ENCODE peak calls at places on chromosomes 4 and X, in four cellular contexts. I, Q, F and P are unnamed samples.

GRCh38 chr4:57764840-57765239 is 654.7 kb upstream of the IGFBP7 start:
- DNase-seq in I (no peak), Q (no peak), F (no peak), P (no peak)

GRCh38 chrX:125778256-125778655 is 387.8 kb downstream of the DCAF12L2 start:
- DNase-seq in I (no peak), Q (no peak), F (no peak), P (no peak)

GRCh38 chr4:47570816-47571215 is 85.7 kb downstream of the ATP10D start:
- DNase-seq in I (no peak), Q (no peak), F (no peak), P (no peak)

GRCh38 chrX:147978931-147979330 is 2.2 kb upstream of the FMR1NB start:
- DNase-seq in I (no peak), Q (no peak), F (no peak), P (no peak)

GRCh38 chr4:158193171-158193749 is 17.0 kb upstream of the TMEM144 start:
- DNase-seq in I (peak), Q (peak), F (no peak), P (peak)

GRCh38 chrX:46959101-46959500 is 46.9 kb downstream of the JADE3 start:
- DNase-seq in I (no peak), Q (no peak), F (no peak), P (no peak)

GRCh38 chr4:79678472-79679202 is 270.6 kb upstream of the GK2 start:
- DNase-seq in I (no peak), Q (no peak), F (no peak), P (peak)

GRCh38 chrX:136176399-136176825 is 29.1 kb downstream of the FHL1 start:
- DNase-seq in I (no peak), Q (no peak), F (no peak), P (no peak)

GRCh38 chrX:47664737-47665136 is 5.8 kb upstream of the UXT start:
- DNase-seq in I (peak), Q (no peak), F (no peak), P (peak)

GRCh38 chrX:74431807-74432206 is 10.5 kb downstream of the SLC16A2 start:
- DNase-seq in I (no peak), Q (no peak), F (no peak), P (no peak)

GRCh38 chr4:165905405-165906027 is 32.5 kb downstream of the TLL1 start:
- DNase-seq in I (no peak), Q (no peak), F (no peak), P (no peak)

GRCh38 chr4:154626793-154627484 is 14.5 kb upstream of the FGG start:
- DNase-seq in I (peak), Q (peak), F (no peak), P (peak)

GRCh38 chr4:128868758-128869157 is 59.3 kb downstream of the JADE1 start:
- DNase-seq in I (no peak), Q (no peak), F (no peak), P (no peak)

GRCh38 chr4:68864438-68865177 is 48.8 kb downstream of the UGT2B10 start:
- DNase-seq in I (peak), Q (no peak), F (no peak), P (peak)

GRCh38 chr4:184287697-184288255 is 70.1 kb upstream of the ENPP6 start:
- DNase-seq in I (peak), Q (no peak), F (no peak), P (no peak)

GRCh38 chrX:150036181-150036580 is 97.9 kb upstream of the EOLA2 start:
- DNase-seq in I (peak), Q (peak), F (no peak), P (no peak)

GRCh38 chr4:89109841-89110540 is 1.3 kb upstream of the TIGD2 start:
- DNase-seq in I (no peak), Q (peak), F (no peak), P (no peak)

GRCh38 chr4:140363558-140363957 is 9.9 kb upstream of the SCOC start:
- DNase-seq in I (no peak), Q (peak), F (no peak), P (no peak)

GRCh38 chr4:34181311-34181808 is 2063.0 kb downstream of the ARAP2 start:
- DNase-seq in I (no peak), Q (no peak), F (no peak), P (no peak)

GRCh38 chr4:122150896-122151295 is 1.2 kb upstream of the BLTP1 start:
- DNase-seq in I (no peak), Q (no peak), F (no peak), P (no peak)

GRCh38 chr4:60757986-60758385 is 442.1 kb upstream of the ADGRL3 start:
- DNase-seq in I (no peak), Q (no peak), F (no peak), P (no peak)

GRCh38 chrX:30973784-30974427 is 84.9 kb upstream of the TAB3 start:
- DNase-seq in I (no peak), Q (no peak), F (no peak), P (peak)

GRCh38 chr4:41176357-41176756 is 38.0 kb downstream of the APBB2 start:
- DNase-seq in I (peak), Q (no peak), F (no peak), P (no peak)

GRCh38 chr4:111066887-111067286 is 444.0 kb upstream of the PITX2 start:
- DNase-seq in I (no peak), Q (no peak), F (no peak), P (no peak)

GRCh38 chr4:186227221-186227620 is at the start of gene KLKB1:
- DNase-seq in I (peak), Q (no peak), F (no peak), P (no peak)
- TF ChIP-seq CHD2 in I (no peak), Q (no peak), F (no peak), P (no peak)

GRCh38 chr4:2712261-2712842 is 43.8 kb downstream of the TNIP2 start:
- DNase-seq in I (no peak), Q (no peak), F (no peak), P (no peak)
- TF ChIP-seq MXI1 in I (no peak), Q (no peak), F (no peak), P (no peak)

DNA sequence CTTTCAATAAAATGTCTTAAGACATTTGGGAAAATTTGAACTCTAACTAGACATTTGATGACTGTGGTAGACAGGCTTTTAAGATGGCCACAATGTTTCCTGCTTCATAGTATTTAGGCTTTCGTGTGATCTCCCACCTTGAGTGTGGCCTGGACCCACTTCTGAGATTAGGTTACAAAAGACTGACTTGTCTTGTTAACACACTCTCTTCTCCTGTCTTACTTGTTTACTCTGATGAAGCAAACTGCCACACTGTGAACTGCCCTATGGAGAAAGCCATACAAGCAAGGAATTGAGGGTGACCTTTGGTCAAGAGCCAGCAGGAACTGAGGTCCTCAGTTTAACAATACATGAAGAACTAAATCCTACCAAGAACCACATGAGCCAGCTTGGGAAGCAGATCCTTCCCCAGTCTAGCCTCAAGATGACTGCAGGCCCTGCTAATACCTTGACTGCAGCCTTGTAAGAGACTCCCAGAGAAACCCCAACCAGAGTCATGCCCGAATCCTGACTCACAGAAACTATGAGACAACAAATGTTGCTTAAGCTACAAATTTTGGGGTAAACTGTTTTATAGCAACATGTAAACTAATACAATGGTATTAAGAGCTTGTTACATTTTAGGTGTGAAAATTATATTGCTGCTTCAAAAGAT is 20.3 kb downstream of the UBA6 start:
- DNase-seq in I (peak), Q (no peak), F (no peak), P (no peak)
- TF ChIP-seq CHD2 in I (no peak), Q (no peak), F (no peak), P (no peak)

GRCh38 chr4:39873823-39874222 is 103.9 kb downstream of the PDS5A start:
- DNase-seq in I (no peak), Q (no peak), F (no peak), P (no peak)
- TF ChIP-seq MXI1 in I (no peak), Q (no peak), F (no peak), P (no peak)

GRCh38 chrX:106036716-106037115 is 1.8 kb downstream of the SERPINA7 start:
- DNase-seq in I (no peak), Q (no peak), F (no peak), P (no peak)
- TF ChIP-seq CHD2 in I (no peak), Q (no peak), F (no peak), P (no peak)

GRCh38 chrX:40068048-40068447 is 29.7 kb downstream of the BCOR start:
- DNase-seq in I (no peak), Q (no peak), F (no peak), P (no peak)

GRCh38 chrX:40066700-40067099 is 31.1 kb downstream of the BCOR start:
- DNase-seq in I (no peak), Q (no peak), F (no peak), P (no peak)

GRCh38 chrX:40063555-40063954 is 34.2 kb downstream of the BCOR start:
- DNase-seq in I (no peak), Q (no peak), F (no peak), P (no peak)

GRCh38 chrX:40064055-40064597 is 33.6 kb downstream of the BCOR start:
- DNase-seq in I (no peak), Q (peak), F (no peak), P (no peak)

GRCh38 chrX:40065291-40066046 is 32.3 kb downstream of the BCOR start:
- DNase-seq in I (no peak), Q (no peak), F (no peak), P (no peak)
- TF ChIP-seq MXI1 in I (no peak), Q (no peak), F (no peak), P (no peak)

GRCh38 chrX:134023851-134024281 is 38.5 kb upstream of the GPC3 start:
- DNase-seq in I (peak), Q (no peak), F (no peak), P (no peak)

GRCh38 chrX:134020910-134021309 is 35.5 kb upstream of the GPC3 start:
- DNase-seq in I (peak), Q (peak), F (no peak), P (no peak)

GRCh38 chrX:134024686-134025377 is 39.4 kb upstream of the GPC3 start:
- DNase-seq in I (no peak), Q (no peak), F (no peak), P (no peak)

GRCh38 chrX:134025986-134026731 is 40.8 kb upstream of the GPC3 start:
- DNase-seq in I (peak), Q (no peak), F (no peak), P (peak)

GRCh38 chrX:134026732-134027311 is 41.4 kb upstream of the GPC3 start:
- DNase-seq in I (peak), Q (peak), F (no peak), P (peak)
- TF ChIP-seq CHD2 in I (no peak), Q (no peak), F (no peak), P (no peak)

DNA sequence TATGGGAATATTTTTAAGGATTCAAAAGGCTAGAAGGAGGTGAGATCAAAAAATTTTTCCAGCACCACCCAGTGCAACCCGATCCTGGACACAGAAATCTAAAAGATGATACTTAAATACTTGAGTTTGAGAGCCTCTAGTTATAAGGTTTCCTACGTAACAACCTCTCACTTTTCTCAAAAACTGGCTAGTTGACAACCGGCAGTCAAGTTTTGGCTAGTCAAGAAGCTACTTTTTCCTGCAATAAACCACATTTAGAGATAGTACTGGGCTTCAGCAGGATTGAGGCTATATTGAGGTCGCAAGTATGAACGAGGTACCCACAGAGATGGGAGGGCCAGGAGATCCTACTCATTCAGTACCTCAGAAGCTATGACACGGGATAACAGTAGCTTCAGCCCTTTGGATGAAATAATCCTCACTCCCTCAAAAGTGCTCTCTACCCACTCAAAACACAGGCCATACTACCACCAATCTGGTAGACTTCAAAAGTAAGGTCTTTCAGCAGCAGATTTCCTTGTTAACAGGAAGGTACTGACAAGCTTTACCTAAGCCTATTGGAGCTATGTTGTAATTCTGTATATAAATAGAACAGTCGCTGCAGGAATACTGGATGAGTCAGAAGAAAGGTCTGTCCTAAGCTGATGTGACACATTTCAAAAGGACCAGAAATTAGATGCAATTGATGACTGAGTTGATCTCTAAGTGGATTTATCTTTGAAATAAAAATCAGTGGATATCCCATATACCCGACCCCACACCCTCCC is 1.5 kb upstream of the TSPAN5 start:
- DNase-seq in I (peak), Q (no peak), F (no peak), P (no peak)
- TF ChIP-seq MXI1 in I (no peak), Q (no peak), F (no peak), P (no peak)

GRCh38 chr4:109294006-109294405 is 8.5 kb downstream of the COL25A1 start:
- DNase-seq in I (peak), Q (peak), F (no peak), P (peak)
- TF ChIP-seq CHD2 in I (no peak), Q (no peak), F (no peak), P (no peak)

GRCh38 chr4:82515705-82516104 is 46.1 kb downstream of the TMEM150C start:
- DNase-seq in I (no peak), Q (no peak), F (no peak), P (no peak)
- TF ChIP-seq MXI1 in I (no peak), Q (no peak), F (no peak), P (no peak)